ENCODE peak calls at places on chromosomes 16 and 17, in eight cellular contexts. One of them, this sample, is unnamed.

GRCh38 chr17:12567077-12568053 is 98.3 kb upstream of the MYOCD start:
- DNase-seq in heart right ventricle: no peak
- DNase-seq in ovary: no peak
- DNase-seq in aorta: no peak
- DNase-seq in lung: no peak
- DNase-seq in left lung: no peak
- DNase-seq in psoas muscle: no peak
- DNase-seq in cardiac muscle cell: no peak
- DNase-seq in this sample: no peak

GRCh38 chr16:23125277-23125676 is 24.0 kb downstream of the USP31 start:
- DNase-seq in heart right ventricle: no peak
- DNase-seq in psoas muscle: no peak
- DNase-seq in ovary: no peak
- DNase-seq in lung: no peak
- DNase-seq in cardiac muscle cell: no peak
- DNase-seq in left lung: no peak
- DNase-seq in aorta: no peak
- DNase-seq in this sample: no peak

GRCh38 chr17:68170246-68170645 is 77.6 kb upstream of the AMZ2 start:
- DNase-seq in heart right ventricle: no peak
- DNase-seq in ovary: no peak
- DNase-seq in aorta: no peak
- DNase-seq in left lung: no peak
- DNase-seq in lung: no peak
- DNase-seq in psoas muscle: no peak
- DNase-seq in cardiac muscle cell: no peak
- DNase-seq in this sample: no peak

GRCh38 chr16:68426355-68426652 is 22.0 kb downstream of the SMPD3 start:
- DNase-seq in cardiac muscle cell: no peak
- DNase-seq in left lung: peak; percentile 5
- DNase-seq in psoas muscle: no peak
- DNase-seq in aorta: no peak
- DNase-seq in ovary: no peak
- DNase-seq in lung: no peak
- DNase-seq in heart right ventricle: no peak
- DNase-seq in this sample: peak; percentile 61

GRCh38 chr17:12388206-12388605 is 277.5 kb upstream of the MYOCD start:
- DNase-seq in heart right ventricle: no peak
- DNase-seq in lung: no peak
- DNase-seq in aorta: no peak
- DNase-seq in left lung: no peak
- DNase-seq in cardiac muscle cell: no peak
- DNase-seq in psoas muscle: no peak
- DNase-seq in ovary: no peak
- DNase-seq in this sample: no peak

GRCh38 chr17:50631195-50631907 is 3.3 kb upstream of the ABCC3 start:
- DNase-seq in cardiac muscle cell: no peak
- DNase-seq in aorta: no peak
- DNase-seq in left lung: no peak
- DNase-seq in heart right ventricle: no peak
- DNase-seq in psoas muscle: no peak
- DNase-seq in ovary: no peak
- DNase-seq in lung: no peak
- DNase-seq in this sample: no peak

GRCh38 chr16:47774661-47775060 is 313.5 kb downstream of the PHKB start:
- DNase-seq in psoas muscle: no peak
- DNase-seq in left lung: peak; percentile 42
- DNase-seq in cardiac muscle cell: no peak
- DNase-seq in heart right ventricle: no peak
- DNase-seq in ovary: no peak
- DNase-seq in aorta: no peak
- DNase-seq in lung: no peak
- DNase-seq in this sample: no peak

GRCh38 chr17:68201425-68201785 is 46.4 kb upstream of the AMZ2 start:
- DNase-seq in ovary: no peak
- DNase-seq in aorta: no peak
- DNase-seq in psoas muscle: no peak
- DNase-seq in heart right ventricle: no peak
- DNase-seq in left lung: no peak
- DNase-seq in cardiac muscle cell: no peak
- DNase-seq in lung: no peak
- DNase-seq in this sample: no peak

GRCh38 chr17:59839646-59840328 is 53.0 kb downstream of the TUBD1 start:
- DNase-seq in aorta: no peak
- DNase-seq in lung: no peak
- DNase-seq in cardiac muscle cell: no peak
- DNase-seq in heart right ventricle: no peak
- DNase-seq in left lung: no peak
- DNase-seq in psoas muscle: no peak
- DNase-seq in ovary: no peak
- DNase-seq in this sample: peak; percentile 35

GRCh38 chr16:67339453-67339852 is 12.8 kb downstream of the LRRC36 start:
- DNase-seq in ovary: no peak
- DNase-seq in heart right ventricle: no peak
- DNase-seq in psoas muscle: no peak
- DNase-seq in aorta: no peak
- DNase-seq in left lung: no peak
- DNase-seq in cardiac muscle cell: no peak
- DNase-seq in lung: no peak
- DNase-seq in this sample: no peak

GRCh38 chr17:46839211-46839610 is 12.2 kb upstream of the WNT9B start:
- DNase-seq in heart right ventricle: no peak
- DNase-seq in lung: no peak
- DNase-seq in ovary: no peak
- DNase-seq in cardiac muscle cell: no peak
- DNase-seq in psoas muscle: no peak
- DNase-seq in aorta: no peak
- DNase-seq in left lung: no peak
- DNase-seq in this sample: no peak

GRCh38 chr17:46836500-46836899 is 14.9 kb upstream of the WNT9B start:
- DNase-seq in cardiac muscle cell: no peak
- DNase-seq in lung: no peak
- DNase-seq in aorta: no peak
- DNase-seq in ovary: no peak
- DNase-seq in psoas muscle: peak; percentile 29
- DNase-seq in heart right ventricle: no peak
- DNase-seq in left lung: no peak
- DNase-seq in this sample: peak; percentile 17

GRCh38 chr17:46837521-46837920 is 13.9 kb upstream of the WNT9B start:
- DNase-seq in lung: no peak
- DNase-seq in ovary: no peak
- DNase-seq in aorta: no peak
- DNase-seq in psoas muscle: no peak
- DNase-seq in left lung: no peak
- DNase-seq in cardiac muscle cell: no peak
- DNase-seq in heart right ventricle: no peak
- DNase-seq in this sample: no peak

GRCh38 chr17:46842835-46843234 is 8.5 kb upstream of the WNT9B start:
- DNase-seq in left lung: no peak
- DNase-seq in cardiac muscle cell: no peak
- DNase-seq in aorta: no peak
- DNase-seq in ovary: no peak
- DNase-seq in lung: no peak
- DNase-seq in heart right ventricle: no peak
- DNase-seq in psoas muscle: no peak
- DNase-seq in this sample: no peak

DNA sequence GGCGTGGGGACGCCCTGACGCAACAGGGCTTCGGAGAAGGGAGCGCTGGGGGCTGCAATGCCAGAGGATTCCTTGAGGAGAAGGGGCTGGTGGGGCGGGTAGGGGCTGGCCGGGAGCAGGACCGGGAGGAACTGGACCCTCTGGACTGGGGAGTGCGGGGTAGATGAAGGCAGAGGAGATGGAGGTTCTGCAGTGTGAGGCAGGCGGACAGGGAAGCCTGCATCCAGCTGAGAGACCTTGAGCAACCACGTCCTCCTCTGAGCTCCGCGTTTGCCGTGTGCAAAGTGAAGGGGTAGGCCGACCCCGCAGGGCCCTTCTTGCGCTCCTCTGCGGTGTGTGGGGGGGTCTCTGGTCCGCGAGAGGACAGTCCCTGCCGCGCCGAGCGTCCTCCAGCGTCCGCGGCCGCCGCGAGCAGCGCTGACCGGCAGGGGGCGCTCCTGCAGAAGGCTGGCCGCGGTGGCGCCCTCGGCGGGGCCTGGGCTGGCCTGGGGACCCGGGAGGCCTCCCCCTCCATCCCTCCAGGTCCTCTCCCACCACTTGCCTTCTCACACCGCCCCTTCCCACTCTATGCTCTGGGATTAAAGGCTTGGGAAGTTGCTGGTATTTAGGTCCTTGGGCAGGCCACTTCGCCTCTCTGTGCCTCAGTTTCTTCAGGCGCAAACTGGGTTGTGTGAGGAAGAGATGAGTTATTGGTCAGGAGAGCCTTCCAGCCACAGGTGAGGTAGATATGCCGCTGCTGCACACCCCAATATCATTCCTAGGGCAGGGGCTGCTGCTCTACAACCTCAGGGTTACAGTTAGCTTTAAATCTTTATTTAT is 9.6 kb upstream of the WNT9B start:
- DNase-seq in lung: no peak
- DNase-seq in heart right ventricle: no peak
- DNase-seq in cardiac muscle cell: peak; percentile 65
- DNase-seq in left lung: no peak
- DNase-seq in ovary: no peak
- DNase-seq in psoas muscle: no peak
- DNase-seq in aorta: no peak
- DNase-seq in this sample: peak; percentile 31
- H3K4me3 ChIP-seq in lung: no peak overlapping the region
- H3K4me3 ChIP-seq in heart right ventricle: no peak overlapping the region
- H3K4me3 ChIP-seq in cardiac muscle cell: no peak overlapping the region
- H3K4me3 ChIP-seq in left lung: no peak overlapping the region
- H3K4me3 ChIP-seq in ovary: no peak overlapping the region
- H3K4me3 ChIP-seq in psoas muscle: no peak overlapping the region
- H3K4me3 ChIP-seq in aorta: no peak overlapping the region
- H3K4me3 ChIP-seq in this sample: no peak overlapping the region

GRCh38 chr16:65392831-65393565 is 271.1 kb upstream of the CDH11 start:
- DNase-seq in psoas muscle: no peak
- DNase-seq in lung: no peak
- DNase-seq in cardiac muscle cell: no peak
- DNase-seq in heart right ventricle: no peak
- DNase-seq in aorta: no peak
- DNase-seq in left lung: no peak
- DNase-seq in ovary: no peak
- DNase-seq in this sample: no peak
- H3K27ac ChIP-seq in psoas muscle: no peak overlapping the region
- H3K27ac ChIP-seq in lung: no peak overlapping the region
- H3K27ac ChIP-seq in cardiac muscle cell: no peak overlapping the region
- H3K27ac ChIP-seq in heart right ventricle: no peak overlapping the region
- H3K27ac ChIP-seq in aorta: no peak overlapping the region
- H3K27ac ChIP-seq in left lung: no peak overlapping the region
- H3K27ac ChIP-seq in ovary: no peak overlapping the region
- H3K27ac ChIP-seq in this sample: no peak overlapping the region

GRCh38 chr17:75476752-75477492 is 20.5 kb downstream of the TMEM94 start:
- DNase-seq in psoas muscle: peak; percentile 12
- DNase-seq in left lung: no peak
- DNase-seq in lung: no peak
- DNase-seq in heart right ventricle: no peak
- DNase-seq in cardiac muscle cell: no peak
- DNase-seq in aorta: no peak
- DNase-seq in ovary: peak; percentile 29
- DNase-seq in this sample: no peak
- H3K4me3 ChIP-seq in psoas muscle: peak overlapping the region; percentile 43
- H3K4me3 ChIP-seq in left lung: no peak overlapping the region
- H3K4me3 ChIP-seq in lung: no peak overlapping the region
- H3K4me3 ChIP-seq in heart right ventricle: no peak overlapping the region
- H3K4me3 ChIP-seq in cardiac muscle cell: no peak overlapping the region
- H3K4me3 ChIP-seq in aorta: no peak overlapping the region
- H3K4me3 ChIP-seq in ovary: no peak overlapping the region
- H3K4me3 ChIP-seq in this sample: peak overlapping the region; percentile 5

GRCh38 chr17:15514469-15514868 is 47.0 kb upstream of the CDRT4 start:
- DNase-seq in heart right ventricle: no peak
- DNase-seq in ovary: no peak
- DNase-seq in left lung: no peak
- DNase-seq in cardiac muscle cell: no peak
- DNase-seq in lung: no peak
- DNase-seq in psoas muscle: no peak
- DNase-seq in aorta: no peak
- DNase-seq in this sample: no peak

GRCh38 chr17:15513058-15513858 is 45.8 kb upstream of the CDRT4 start:
- DNase-seq in psoas muscle: no peak
- DNase-seq in aorta: no peak
- DNase-seq in lung: no peak
- DNase-seq in heart right ventricle: no peak
- DNase-seq in left lung: no peak
- DNase-seq in ovary: no peak
- DNase-seq in cardiac muscle cell: no peak
- DNase-seq in this sample: no peak

GRCh38 chr17:15516150-15516549 is 47.1 kb downstream of the TVP23C start:
- DNase-seq in lung: no peak
- DNase-seq in psoas muscle: no peak
- DNase-seq in ovary: no peak
- DNase-seq in aorta: no peak
- DNase-seq in left lung: no peak
- DNase-seq in heart right ventricle: no peak
- DNase-seq in cardiac muscle cell: no peak
- DNase-seq in this sample: no peak

GRCh38 chr17:15512310-15512709 is 44.9 kb upstream of the CDRT4 start:
- DNase-seq in aorta: no peak
- DNase-seq in psoas muscle: no peak
- DNase-seq in cardiac muscle cell: no peak
- DNase-seq in lung: no peak
- DNase-seq in heart right ventricle: no peak
- DNase-seq in left lung: no peak
- DNase-seq in ovary: no peak
- DNase-seq in this sample: no peak

GRCh38 chr17:15513859-15514446 is 46.5 kb upstream of the CDRT4 start:
- DNase-seq in cardiac muscle cell: no peak
- DNase-seq in heart right ventricle: no peak
- DNase-seq in left lung: no peak
- DNase-seq in lung: no peak
- DNase-seq in psoas muscle: no peak
- DNase-seq in aorta: no peak
- DNase-seq in ovary: no peak
- DNase-seq in this sample: no peak
- H3K27ac ChIP-seq in cardiac muscle cell: no peak overlapping the region
- H3K27ac ChIP-seq in heart right ventricle: no peak overlapping the region
- H3K27ac ChIP-seq in left lung: no peak overlapping the region
- H3K27ac ChIP-seq in lung: no peak overlapping the region
- H3K27ac ChIP-seq in psoas muscle: no peak overlapping the region
- H3K27ac ChIP-seq in aorta: peak overlapping the region; percentile 68
- H3K27ac ChIP-seq in ovary: no peak overlapping the region
- H3K27ac ChIP-seq in this sample: peak overlapping the region; percentile 67

This sample was measured in adrenal gland.